ENCODE peak calls at places on chromosome 5, in four cellular contexts. M is GM12878, N is K562, W is HepG2. P is an unnamed sample.

GRCh38 chr5:19424506-19424905 is 563.5 kb downstream of the CDH18 start:
- DNase-seq in M (no peak), N (no peak), W (no peak), P (no peak)

GRCh38 chr5:89095341-89095740 is 212.4 kb upstream of the MEF2C start:
- DNase-seq in W (no peak), M (peak), N (no peak), P (no peak)

GRCh38 chr5:178215263-178216002 is 11.1 kb downstream of the HNRNPAB start:
- DNase-seq in W (no peak), N (no peak), M (no peak), P (no peak)

GRCh38 chr5:9034671-9035070 is 511.2 kb downstream of the SEMA5A start:
- DNase-seq in M (no peak), W (no peak), N (no peak), P (no peak)

GRCh38 chr5:25107878-25108277 is 463.1 kb upstream of the CDH10 start:
- DNase-seq in M (no peak), N (no peak), W (no peak), P (no peak)

GRCh38 chr5:1479581-1480188 is 34.4 kb upstream of the SLC6A3 start:
- DNase-seq in W (peak), N (peak), M (no peak), P (peak)

GRCh38 chr5:87120518-87121314 is 147.0 kb upstream of the RASA1 start:
- DNase-seq in W (no peak), N (no peak), M (no peak), P (no peak)

GRCh38 chr5:140182803-140183367 is 7.9 kb downstream of the CYSTM1 start:
- DNase-seq in N (peak), M (no peak), W (no peak), P (no peak)

GRCh38 chr5:93658044-93658443 is 75.0 kb downstream of the NR2F1 start:
- DNase-seq in N (no peak), W (no peak), M (no peak), P (no peak)

GRCh38 chr5:316210-317085 is 5.1 kb upstream of the AHRR start:
- DNase-seq in N (no peak), W (no peak), M (no peak), P (no peak)

GRCh38 chr5:139975306-139975705 is 67.8 kb downstream of the NRG2 start:
- DNase-seq in W (no peak), N (no peak), M (no peak), P (no peak)

DNA sequence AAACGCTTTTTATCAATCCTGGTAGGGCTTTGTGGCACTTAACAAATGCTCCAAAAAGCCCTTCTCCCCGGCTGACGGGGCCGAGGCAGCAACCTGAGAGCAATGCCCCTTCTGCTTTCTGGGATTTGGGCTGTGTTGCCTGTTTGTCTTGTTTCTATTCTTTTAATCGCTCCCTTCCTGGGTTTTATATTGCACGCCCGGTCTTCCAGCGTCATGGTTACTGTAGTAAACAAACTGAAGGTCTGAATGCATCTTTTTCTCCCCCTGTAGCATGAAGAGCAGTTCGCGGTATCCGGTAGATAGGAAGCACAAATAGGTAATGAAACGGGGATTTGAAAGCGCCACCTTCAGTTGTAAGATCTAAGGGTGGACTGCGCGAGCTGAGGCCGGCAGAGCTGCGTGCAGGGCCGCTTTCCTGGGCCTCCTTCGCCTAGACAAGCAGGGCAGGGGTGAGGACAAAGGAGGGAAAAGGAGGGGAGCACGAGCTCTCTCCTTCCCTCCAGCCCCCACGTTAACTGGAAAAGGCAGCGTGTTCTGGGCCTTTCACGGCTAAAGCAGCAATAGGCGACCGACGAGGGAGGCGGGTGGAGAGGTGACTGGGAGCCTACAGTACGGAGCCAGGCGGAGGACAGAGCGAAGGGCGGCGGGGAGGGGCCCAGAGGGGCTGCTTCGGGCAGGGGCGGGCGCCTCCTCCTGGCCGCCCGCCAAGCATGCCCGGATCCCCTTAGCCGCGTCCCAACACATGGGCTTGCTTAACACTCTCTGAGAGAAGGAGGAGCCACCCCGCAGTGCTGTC is 49.3 kb upstream of the ZNF366 start:
- DNase-seq in M (peak), W (peak), N (no peak), P (no peak)
- TF ChIP-seq SP1 in M (no peak), W (no peak), N (no peak), P (no peak)

DNA sequence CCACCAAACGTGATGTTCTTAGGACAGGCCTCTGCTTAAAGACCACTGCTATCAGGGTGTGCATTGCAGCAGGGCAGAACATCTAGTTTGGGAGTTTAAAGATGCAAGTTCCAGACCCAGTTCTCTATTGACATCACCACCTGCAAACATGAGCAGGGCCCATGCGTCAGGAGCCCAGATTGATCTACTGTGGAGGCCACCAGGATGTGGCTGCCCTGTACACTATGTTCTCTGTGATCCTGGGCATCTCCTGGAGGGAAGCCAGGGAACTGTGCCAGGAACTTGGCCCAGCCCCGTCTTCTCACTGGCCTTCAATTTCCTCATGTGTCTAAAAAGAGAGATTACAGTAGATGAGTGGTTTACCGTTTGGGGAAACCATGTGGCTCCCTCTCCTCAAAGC is 87.1 kb downstream of the PDE6A start:
- DNase-seq in W (no peak), N (no peak), M (no peak), P (no peak)
- TF ChIP-seq TARDBP in W (no peak), N (no peak), M (no peak), P (no peak)

GRCh38 chr5:112958774-112959088 is 17.9 kb upstream of the DCP2 start:
- DNase-seq in M (no peak), N (no peak), W (no peak), P (no peak)
- TF ChIP-seq SP1 in M (no peak), N (no peak), W (no peak), P (no peak)

DNA sequence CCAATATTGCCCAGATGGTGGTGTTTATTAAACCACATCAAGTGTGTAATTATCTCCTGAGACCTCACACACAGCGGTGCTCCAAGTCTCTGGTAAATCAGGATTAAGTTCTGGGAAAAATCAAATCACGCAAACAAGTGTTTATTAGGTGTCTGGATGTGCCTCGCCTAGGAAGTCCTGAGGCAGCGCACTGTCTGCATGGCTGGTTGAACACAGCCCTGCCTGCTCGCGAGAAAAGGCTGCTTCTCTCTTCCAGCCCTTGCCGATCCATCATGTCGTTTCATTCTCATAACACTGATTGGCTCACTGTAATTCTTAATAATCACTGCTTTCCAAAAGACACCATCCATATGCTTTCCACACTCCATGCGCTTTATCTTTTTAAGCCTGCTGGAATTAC is 229.6 kb upstream of the DAP start:
- DNase-seq in M (no peak), W (no peak), N (no peak), P (no peak)
- TF ChIP-seq TARDBP in M (no peak), W (no peak), N (no peak), P (no peak)